ENCODE peak calls at places on chromosomes 11 and 22, in five cellular contexts. Y is iris pigment epithelial cell, D is BE2C, M is astrocyte of the spinal cord, V is MV-4-11. J is an unnamed sample.

GRCh38 chr22:28600546-28601143 is 79.0 kb downstream of the TTC28 start:
- DNase-seq in Y (peak), D (peak), M (peak), V (peak), J (peak)

GRCh38 chr22:20613301-20613700 is 105.9 kb downstream of the MED15 start:
- DNase-seq in Y (no peak), D (no peak), M (no peak), V (no peak), J (no peak)

GRCh38 chr11:18065572-18065971 is 19.5 kb upstream of the TPH1 start:
- DNase-seq in Y (no peak), D (no peak), M (no peak), V (no peak), J (peak)

GRCh38 chr22:30483169-30483568 is 11.4 kb upstream of the SEC14L3 start:
- DNase-seq in Y (no peak), D (no peak), M (no peak), V (no peak), J (no peak)

GRCh38 chr11:68825603-68826002 is 16.1 kb downstream of the CPT1A start:
- DNase-seq in Y (no peak), D (no peak), M (no peak), V (no peak), J (no peak)

GRCh38 chr22:50731811-50732624 is 6.0 kb upstream of the ACR start:
- DNase-seq in Y (peak), D (peak), M (no peak), V (peak), J (no peak)

GRCh38 chr11:23288001-23288783 is 427.9 kb upstream of the CCDC179 start:
- DNase-seq in Y (peak), D (no peak), M (peak), V (no peak), J (no peak)

GRCh38 chr11:110897035-110897434 is 184.8 kb upstream of the ARHGAP20 start:
- DNase-seq in Y (peak), D (no peak), M (peak), V (no peak), J (no peak)

GRCh38 chr11:96942855-96943254 is 553.0 kb downstream of the JRKL start:
- DNase-seq in Y (no peak), D (no peak), M (no peak), V (no peak), J (no peak)

GRCh38 chr22:27065259-27065658 is 407.9 kb downstream of the MIAT start:
- DNase-seq in Y (no peak), D (no peak), M (no peak), V (no peak), J (no peak)

GRCh38 chr11:111387318-111387863 is 8.3 kb upstream of the POU2AF1 start:
- DNase-seq in Y (no peak), D (no peak), M (no peak), V (no peak), J (peak)

GRCh38 chr22:23684561-23685031 is 6.2 kb upstream of the RGL4 start:
- DNase-seq in Y (peak), D (no peak), M (no peak), V (no peak), J (no peak)

GRCh38 chr11:46677169-46677568 is 23.2 kb downstream of the ARHGAP1 start:
- DNase-seq in Y (no peak), D (no peak), M (no peak), V (no peak), J (no peak)

GRCh38 chr22:19962909-19963806 is 21.5 kb upstream of the TXNRD2 start:
- DNase-seq in Y (peak), D (peak), M (no peak), V (no peak), J (no peak)

GRCh38 chr22:17430298-17430900 is 61.1 kb downstream of the CECR2 start:
- DNase-seq in Y (peak), D (no peak), M (peak), V (peak), J (no peak)

GRCh38 chr11:19595499-19595839 is 117.2 kb upstream of the NAV2 start:
- DNase-seq in Y (no peak), D (no peak), M (no peak), V (no peak), J (no peak)

GRCh38 chr11:11538277-11538960 is 83.4 kb downstream of the GALNT18 start:
- DNase-seq in Y (no peak), D (peak), M (no peak), V (no peak), J (no peak)

GRCh38 chr22:38177926-38178604 is 3.6 kb downstream of the PLA2G6 start:
- DNase-seq in Y (peak), D (peak), M (peak), V (peak), J (peak)

GRCh38 chr22:50531546-50532352 is 1.9 kb upstream of the TYMP start:
- DNase-seq in Y (peak), D (no peak), M (peak), V (peak), J (no peak)

GRCh38 chr11:133012803-133013202 is 519.5 kb downstream of the OPCML start:
- DNase-seq in Y (no peak), D (no peak), M (no peak), V (no peak), J (no peak)

GRCh38 chr11:34308049-34308692 is 49.6 kb downstream of the ABTB2 start:
- DNase-seq in Y (peak), D (no peak), M (no peak), V (no peak), J (no peak)

GRCh38 chr11:67288452-67289225 is 464 bp upstream of the ANKRD13D start:
- DNase-seq in Y (peak), D (peak), M (peak), V (peak), J (peak)

GRCh38 chr11:67281552-67282150 is 7.5 kb upstream of the ANKRD13D start:
- DNase-seq in Y (no peak), D (peak), M (no peak), V (no peak), J (no peak)

GRCh38 chr11:197741-198235 is 4.9 kb downstream of the SCGB1C1 start:
- DNase-seq in Y (no peak), D (no peak), M (no peak), V (no peak), J (no peak)

GRCh38 chr11:102456381-102456780 is 3.8 kb upstream of the TMEM123 start:
- DNase-seq in Y (peak), D (no peak), M (no peak), V (peak), J (no peak)

GRCh38 chr11:66600219-66600923 is 7.4 kb downstream of the CCS start:
- DNase-seq in Y (peak), D (no peak), M (peak), V (peak), J (no peak)

GRCh38 chr11:1229471-1230120 is 6.7 kb downstream of the MUC5B start:
- DNase-seq in Y (no peak), D (peak), M (no peak), V (no peak), J (no peak)

GRCh38 chr22:47372596-47373385 is 610.3 kb downstream of the TBC1D22A start:
- DNase-seq in Y (no peak), D (no peak), M (no peak), V (no peak), J (no peak)

J was measured in SHP77 treated with DMSO at 0.1 percent for 48 hours.